ENCODE peak calls at places on chromosome 7, in seven cellular contexts. F is cardiac fibroblast, X is mammary epithelial cell, J is HFFc6, G is heart left ventricle, E is upper lobe of right lung, U is neural crest cell. K is an unnamed sample.

GRCh38 chr7:16993543-16993942 is 111.8 kb upstream of the AGR3 start:
- DNase-seq in F (no peak), J (no peak), X (no peak), U (no peak), E (no peak), G (no peak), K (no peak)

GRCh38 chr7:79035858-79036257 is 417.6 kb downstream of the MAGI2 start:
- DNase-seq in X (no peak), J (no peak), G (no peak), U (no peak), F (no peak), E (no peak), K (no peak)

GRCh38 chr7:5396542-5396941 is 27.1 kb downstream of the TNRC18 start:
- DNase-seq in E (peak), F (no peak), G (no peak), J (no peak), U (no peak), X (peak), K (peak)

GRCh38 chr7:66352071-66352470 is 146.9 kb downstream of the TPST1 start:
- DNase-seq in E (no peak), U (no peak), F (peak), J (no peak), G (no peak), X (peak), K (no peak)

GRCh38 chr7:140904081-140904480 is 20.6 kb downstream of the BRAF start:
- DNase-seq in J (no peak), E (no peak), F (peak), U (no peak), X (peak), G (no peak), K (no peak)

GRCh38 chr7:53500076-53500475 is 464.6 kb downstream of the POM121L12 start:
- DNase-seq in J (no peak), X (peak), G (no peak), U (no peak), E (no peak), F (no peak), K (no peak)

GRCh38 chr7:104627516-104627915 is 299.1 kb downstream of the LHFPL3 start:
- DNase-seq in G (no peak), E (no peak), F (peak), U (peak), J (peak), X (peak), K (peak)

GRCh38 chr7:65953321-65953720 is 28.7 kb downstream of the GUSB start:
- DNase-seq in E (no peak), F (no peak), J (no peak), U (no peak), X (no peak), G (no peak), K (no peak)

GRCh38 chr7:83947260-83947659 is 247.3 kb downstream of the SEMA3A start:
- DNase-seq in F (peak), U (no peak), X (peak), G (no peak), J (no peak), E (no peak), K (no peak)

GRCh38 chr7:44981035-44981706 is 2.4 kb upstream of the MYO1G start:
- DNase-seq in G (no peak), J (no peak), X (no peak), U (no peak), F (no peak), E (no peak), K (no peak)

GRCh38 chr7:147276783-147277370 is 1160.3 kb downstream of the CNTNAP2 start:
- DNase-seq in G (no peak), F (no peak), X (no peak), U (no peak), E (no peak), J (no peak), K (no peak)

DNA sequence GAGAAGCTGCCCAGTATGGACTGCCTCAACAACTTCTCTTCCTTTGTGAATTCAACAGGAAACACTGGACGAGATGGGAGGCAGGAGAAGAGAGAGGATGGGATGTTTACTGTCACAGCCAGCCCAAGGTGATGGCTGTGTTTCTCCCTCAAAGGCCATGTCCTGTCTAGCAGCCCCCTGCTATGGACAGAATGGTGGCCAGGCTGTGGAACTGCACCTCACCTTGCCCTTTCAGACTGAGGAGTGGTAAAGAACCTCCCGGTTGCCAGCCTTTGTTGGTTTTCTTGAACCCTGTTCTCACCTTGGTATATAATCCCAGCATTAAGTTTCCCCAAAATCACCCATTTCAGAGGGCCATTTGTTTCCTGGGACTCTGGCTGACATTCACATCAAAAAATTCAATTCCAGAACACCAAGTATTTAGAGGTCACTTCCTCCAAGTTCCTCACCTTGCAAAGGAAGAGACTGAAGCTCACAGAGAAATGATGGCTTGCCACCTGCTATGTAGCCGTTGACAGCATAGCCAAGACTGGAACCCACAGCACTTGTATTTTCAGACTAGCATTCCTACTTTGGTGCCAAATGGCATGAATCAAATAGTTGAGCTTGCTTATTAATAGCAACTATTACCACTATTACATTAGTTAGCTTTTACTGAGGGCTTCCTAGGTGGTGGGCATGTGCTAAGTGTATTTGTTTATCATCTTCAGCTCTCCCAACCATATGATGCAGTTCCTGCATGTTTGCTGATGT is 224.0 kb upstream of the GRB10 start:
- DNase-seq in U (no peak), G (no peak), X (no peak), J (no peak), E (peak), F (no peak), K (no peak)
- TF ChIP-seq CTCF in U (no peak), G (no peak), X (peak), J (no peak), E (no peak), F (peak), K (no peak)

GRCh38 chr7:144908943-144909556 is 73.2 kb upstream of the TPK1 start:
- DNase-seq in F (no peak), E (no peak), J (no peak), X (no peak), U (no peak), G (no peak), K (no peak)
- TF ChIP-seq CTCF in F (no peak), E (no peak), J (no peak), X (no peak), U (no peak), G (no peak), K (no peak)

GRCh38 chr7:2520808-2521146 is 1.2 kb downstream of the LFNG start:
- DNase-seq in E (no peak), J (peak), F (peak), G (no peak), X (no peak), U (no peak), K (no peak)

GRCh38 chr7:2521341-2521745 is 1.8 kb downstream of the LFNG start:
- DNase-seq in F (no peak), U (no peak), E (no peak), X (no peak), J (no peak), G (no peak), K (no peak)

GRCh38 chr7:2522780-2523433 is 3.3 kb downstream of the LFNG start:
- DNase-seq in X (peak), J (peak), G (no peak), E (no peak), U (peak), F (peak), K (peak)

GRCh38 chr7:2523461-2523905 is 3.9 kb downstream of the LFNG start:
- DNase-seq in J (no peak), X (peak), F (no peak), G (no peak), U (no peak), E (peak), K (no peak)

DNA sequence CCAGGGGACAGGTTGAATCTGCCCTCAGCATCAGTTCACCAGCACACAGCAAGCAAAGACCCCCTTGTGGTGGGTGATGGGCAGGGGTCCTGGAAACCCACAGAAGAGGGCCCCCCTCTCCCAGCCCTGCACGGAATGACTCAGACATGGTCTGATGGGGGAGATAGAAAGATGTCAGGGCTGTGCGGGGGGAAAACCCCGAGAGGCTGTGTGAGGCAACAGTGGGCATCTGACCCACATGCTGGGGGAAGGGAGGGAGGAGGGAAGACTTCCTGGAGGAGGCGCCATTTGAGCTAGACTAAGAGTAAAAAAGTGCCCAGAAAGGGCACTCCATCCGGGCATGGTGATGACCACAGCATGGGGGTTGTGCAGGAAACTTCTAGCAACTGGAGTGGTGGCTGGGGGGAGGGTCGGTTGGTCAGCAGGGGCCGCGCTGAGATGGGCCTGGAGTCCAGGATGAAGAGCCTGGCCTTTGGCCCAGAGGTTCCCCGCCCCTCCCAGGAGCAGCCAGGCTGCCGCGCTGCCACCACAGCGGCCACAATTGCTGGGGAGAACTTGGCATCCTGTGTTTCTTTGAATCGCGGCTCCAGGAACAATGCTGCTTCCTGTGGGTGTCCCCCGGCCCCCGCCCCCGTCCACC is 2.5 kb downstream of the LFNG start:
- DNase-seq in F (peak), G (peak), E (no peak), U (no peak), X (peak), J (peak), K (no peak)
- TF ChIP-seq CTCF in F (no peak), G (no peak), E (no peak), U (no peak), X (no peak), J (peak), K (no peak)

GRCh38 chr7:46390042-46390441 is 469.0 kb upstream of the IGFBP3 start:
- DNase-seq in J (no peak), X (no peak), F (peak), E (no peak), U (no peak), G (no peak), K (no peak)
- TF ChIP-seq CTCF in J (peak), X (peak), F (no peak), E (no peak), U (no peak), G (no peak), K (peak)

DNA sequence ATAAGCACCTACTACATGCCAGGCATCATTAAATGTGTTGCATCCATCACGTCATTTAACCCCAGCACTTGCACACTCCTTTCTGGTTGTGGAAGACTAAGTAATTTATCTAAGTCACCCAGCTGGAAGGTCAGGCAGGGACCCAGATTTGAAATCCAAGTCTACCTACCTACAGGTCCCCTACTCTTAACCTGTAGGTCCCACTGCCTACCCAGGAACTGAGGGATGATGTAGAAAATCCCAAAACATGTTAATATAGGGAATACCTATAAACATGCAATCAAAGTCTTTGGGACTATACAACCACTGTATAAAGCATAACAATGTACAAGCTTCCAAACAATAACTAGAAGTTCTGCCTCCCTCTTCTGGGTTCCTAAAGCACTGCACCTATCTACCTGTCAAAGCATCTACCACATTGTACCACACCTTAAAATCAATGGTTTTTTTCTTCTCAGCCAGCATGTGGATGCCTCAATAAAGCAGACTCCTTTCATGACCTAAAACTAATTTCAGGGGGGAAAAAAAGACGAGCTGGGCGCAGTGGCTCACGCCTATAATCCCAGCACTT is 5.6 kb downstream of the IL6 start:
- DNase-seq in F (peak), E (no peak), U (no peak), G (no peak), X (peak), J (peak), K (peak)
- TF ChIP-seq CTCF in F (peak), E (peak), U (no peak), G (no peak), X (peak), J (peak), K (peak)

GRCh38 chr7:100827330-100828226 is at the start of gene EPHB4:
- DNase-seq in G (peak), J (peak), E (peak), U (peak), F (peak), X (peak), K (peak)
- TF ChIP-seq CTCF in G (no peak), J (peak), E (peak), U (peak), F (peak), X (no peak), K (peak)

K was measured in AG10803.